ENCODE peak calls at places on chromosomes 3 and 15, in seven cellular contexts. X, Q, C, U, G, V and S are unnamed samples.
A peak's percentile ranks its signal among the peaks of the same experiment; 100 is the strongest.

GRCh38 chr3:52290596-52291507 is 3.2 kb downstream of the GLYCTK start:
- DNase-seq in X (no peak), Q (no peak), C (no peak), U (no peak), G (no peak), V (no peak), S (no peak)

GRCh38 chr3:117036259-117036799 is 326.8 kb downstream of the TUSC7 start:
- DNase-seq in X (no peak), Q (peak; percentile 71), C (no peak), U (peak; percentile 43), G (no peak), V (no peak), S (no peak)

GRCh38 chr15:92930061-92930460 is 29.9 kb downstream of the CHD2 start:
- DNase-seq in X (no peak), Q (no peak), C (no peak), U (no peak), G (no peak), V (no peak), S (no peak)

GRCh38 chr3:190266915-190267290 is 55.3 kb downstream of the CLDN1 start:
- DNase-seq in X (no peak), Q (peak; percentile 8), C (no peak), U (no peak), G (no peak), V (no peak), S (no peak)

GRCh38 chr3:14780927-14781507 is 37.7 kb upstream of the FGD5 start:
- DNase-seq in X (peak; percentile 77), Q (peak; percentile 78), C (peak; percentile 77), U (no peak), G (peak; percentile 94), V (peak; percentile 61), S (peak; percentile 41)

GRCh38 chr3:144754076-144754783 is 782.6 kb downstream of the DIPK2A start:
- DNase-seq in X (no peak), Q (no peak), C (no peak), U (no peak), G (no peak), V (no peak), S (no peak)

GRCh38 chr3:16174389-16174788 is at the start of gene GALNT15:
- DNase-seq in X (no peak), Q (no peak), C (no peak), U (peak; percentile 82), G (no peak), V (no peak), S (no peak)

GRCh38 chr3:15683253-15683652 is 81.7 kb downstream of the BTD start:
- DNase-seq in X (no peak), Q (no peak), C (no peak), U (no peak), G (no peak), V (no peak), S (no peak)

GRCh38 chr3:45635475-45636256 is 41.1 kb downstream of the LIMD1 start:
- DNase-seq in X (no peak), Q (no peak), C (peak; percentile 88), U (no peak), G (peak; percentile 94), V (peak; percentile 95), S (no peak)

GRCh38 chr15:31392761-31393401 is 66.2 kb downstream of the KLF13 start:
- DNase-seq in X (no peak), Q (no peak), C (no peak), U (no peak), G (peak; percentile 43), V (no peak), S (no peak)

GRCh38 chr15:77646104-77646694 is 13.5 kb upstream of the LINGO1 start:
- DNase-seq in X (no peak), Q (no peak), C (no peak), U (no peak), G (no peak), V (no peak), S (no peak)

GRCh38 chr15:25134546-25134945 is 179.8 kb downstream of the SNRPN start:
- DNase-seq in X (no peak), Q (no peak), C (no peak), U (peak; percentile 0), G (peak; percentile 20), V (peak; percentile 0), S (no peak)

GRCh38 chr3:50323614-50324199 is 1.2 kb upstream of the HYAL2 start:
- DNase-seq in X (no peak), Q (no peak), C (no peak), U (no peak), G (no peak), V (no peak), S (no peak)

GRCh38 chr15:38672814-38673292 is 108.2 kb upstream of the RASGRP1 start:
- DNase-seq in X (no peak), Q (no peak), C (peak; percentile 5), U (no peak), G (no peak), V (no peak), S (no peak)

GRCh38 chr3:187906922-187907321 is 161.7 kb upstream of the BCL6 start:
- DNase-seq in X (no peak), Q (no peak), C (no peak), U (no peak), G (no peak), V (no peak), S (no peak)

GRCh38 chr15:71747128-71748083 is 62.9 kb upstream of the NR2E3 start:
- DNase-seq in X (no peak), Q (no peak), C (peak; percentile 98), U (no peak), G (no peak), V (peak; percentile 87), S (peak; percentile 95)

GRCh38 chr15:40334541-40334940 is 6.2 kb downstream of the CCDC9B start:
- DNase-seq in X (no peak), Q (no peak), C (no peak), U (no peak), G (no peak), V (no peak), S (no peak)

DNA sequence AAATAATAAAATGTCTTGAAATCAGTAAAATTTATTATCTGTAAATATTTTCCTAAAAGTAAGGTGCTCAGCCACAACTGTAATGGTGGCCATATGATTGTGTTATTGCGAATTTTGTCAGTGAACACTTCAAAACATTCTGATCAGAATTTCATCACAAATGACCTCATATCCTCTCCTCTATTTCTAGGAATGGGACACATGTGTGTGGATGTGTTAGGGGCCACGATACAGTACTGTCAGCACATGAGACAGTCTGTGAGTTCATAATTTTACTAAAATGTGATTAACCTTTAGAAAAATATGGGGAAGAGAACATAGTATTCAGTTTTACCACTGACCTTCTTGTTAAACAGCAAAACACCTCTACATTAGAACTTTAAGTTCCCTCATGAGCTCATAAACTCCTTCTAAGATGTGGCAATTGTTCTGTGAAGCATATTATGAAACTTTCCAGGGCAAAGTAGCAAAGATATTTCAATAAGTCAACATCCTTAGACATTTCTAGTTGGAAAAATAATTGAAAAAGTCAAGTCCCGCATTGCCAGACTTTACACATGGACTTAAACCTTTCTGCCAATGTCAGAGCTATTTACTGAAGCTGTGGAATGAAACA is 158.2 kb upstream of the ABI3BP start:
- DNase-seq in X (no peak), Q (no peak), C (no peak), U (no peak), G (no peak), V (no peak), S (no peak)
- TF ChIP-seq REST in X (no peak), Q (no peak), C (no peak), U (no peak), G (no peak), V (no peak), S (no peak)

DNA sequence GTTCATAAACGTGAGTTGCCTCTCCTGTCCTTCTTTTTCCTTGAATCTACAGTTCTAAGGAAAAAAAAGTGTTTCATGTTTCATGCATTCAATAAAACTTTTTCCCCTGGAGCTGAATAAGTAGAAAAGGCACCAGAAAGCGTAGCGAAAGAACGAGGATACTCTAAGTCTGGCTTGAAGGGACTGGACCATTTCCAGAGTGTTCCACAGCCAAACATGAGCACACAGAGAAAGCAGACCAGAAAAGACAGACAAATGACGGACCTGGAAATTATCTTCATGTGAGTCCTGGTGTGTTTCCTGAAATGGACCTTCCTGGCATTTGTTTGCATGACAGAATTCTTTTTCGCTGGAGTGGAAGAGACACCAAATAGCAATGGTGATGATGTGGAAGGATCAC is 204.7 kb downstream of the SV2B start:
- DNase-seq in X (no peak), Q (no peak), C (no peak), U (no peak), G (no peak), V (no peak), S (no peak)
- H3K4me3 ChIP-seq in X (no peak overlapping the region), Q (no peak overlapping the region), C (no peak overlapping the region), U (no peak overlapping the region), G (no peak overlapping the region), V (no peak overlapping the region), S (no peak overlapping the region)

GRCh38 chr3:63684081-63684480 is 31.6 kb downstream of the SNTN start:
- DNase-seq in X (no peak), Q (no peak), C (no peak), U (no peak), G (peak; percentile 6), V (no peak), S (no peak)

GRCh38 chr3:63693351-63693750 is 40.9 kb downstream of the SNTN start:
- DNase-seq in X (no peak), Q (no peak), C (no peak), U (no peak), G (no peak), V (no peak), S (no peak)

GRCh38 chr3:63689285-63689684 is 36.8 kb downstream of the SNTN start:
- DNase-seq in X (no peak), Q (no peak), C (no peak), U (no peak), G (no peak), V (no peak), S (no peak)

GRCh38 chr3:63685340-63685739 is 32.9 kb downstream of the SNTN start:
- DNase-seq in X (no peak), Q (no peak), C (no peak), U (no peak), G (no peak), V (no peak), S (no peak)

DNA sequence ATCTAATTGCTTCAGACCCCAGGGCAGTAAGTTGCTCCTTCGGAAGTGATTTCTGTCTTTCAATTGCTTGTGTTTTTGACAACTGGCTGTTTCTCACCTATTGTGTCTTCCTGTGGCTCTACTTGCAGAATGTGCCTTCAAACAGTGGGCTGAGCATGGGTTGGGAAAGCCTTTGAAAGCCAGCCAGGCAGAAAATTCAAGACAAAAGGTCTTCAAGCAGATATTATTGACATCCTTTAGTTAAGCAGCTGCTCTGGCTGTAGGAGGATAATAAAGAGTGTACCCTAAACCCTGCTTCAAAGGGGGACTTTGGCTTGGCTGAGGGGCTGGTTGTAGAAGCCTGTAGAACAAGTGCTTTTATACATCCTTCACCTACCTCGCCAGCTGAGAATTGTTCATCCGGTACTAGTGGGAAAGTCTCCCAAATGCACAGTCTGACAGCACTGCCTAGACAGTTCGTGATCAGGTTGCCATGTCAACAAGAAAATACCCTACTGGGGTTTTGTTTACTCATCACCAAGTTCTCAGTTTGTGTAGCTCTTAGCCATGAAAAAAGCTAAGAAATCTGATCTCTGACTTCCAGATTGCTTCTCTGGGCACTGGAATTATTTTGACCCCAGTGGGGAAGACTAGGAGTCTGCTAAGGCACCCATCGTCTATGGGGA is 35.2 kb downstream of the SNTN start:
- DNase-seq in X (no peak), Q (no peak), C (no peak), U (no peak), G (no peak), V (no peak), S (no peak)
- TF ChIP-seq REST in X (no peak), Q (no peak), C (no peak), U (no peak), G (no peak), V (no peak), S (no peak)

DNA sequence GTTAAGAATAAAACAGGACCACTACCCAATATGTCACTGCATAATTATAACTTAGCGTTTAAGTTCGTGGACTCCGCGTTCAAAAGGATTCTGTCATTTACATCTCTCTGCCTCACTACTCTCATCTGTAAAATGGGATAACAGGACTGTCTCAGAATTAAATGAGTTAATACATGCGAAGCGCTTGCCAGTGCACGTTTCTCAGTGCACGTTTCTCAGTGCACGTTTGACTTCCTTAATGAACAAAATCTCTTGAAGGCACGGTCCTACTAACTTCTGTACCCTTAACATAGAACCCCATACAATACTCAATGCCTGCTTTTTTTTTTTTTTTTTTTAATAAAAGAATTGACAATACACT is 499 bp downstream of the RABL3 start:
- DNase-seq in X (no peak), Q (no peak), C (no peak), U (no peak), G (no peak), V (peak; percentile 9), S (peak; percentile 36)
- H3K4me3 ChIP-seq in X (peak overlapping the region; percentile 98), Q (peak overlapping the region; percentile 97), C (peak overlapping the region; percentile 95), U (peak overlapping the region; percentile 98), G (peak overlapping the region; percentile 75), V (peak overlapping the region; percentile 90), S (peak overlapping the region; percentile 91)